ENCODE peak calls at places on chromosomes 6 and 20, in eight cellular contexts. F is COR-L47; V is T-helper 9 cell; E is AG04450; Q is stimulated activated naive B cell treated with anti-CD40 and anti-IgM and Interleukin-4, amounts not matched to agents 10 μg/mL and 1 μg/mL and 100 μg/mL, for 72 hours; Y is activated naive CD4-positive, alpha-beta T cell treated with anti-CD3 and anti-CD28 coated beads, Interleukin-2, amount 50 U/mL, for 72 hours; P is H7; H is breast epithelium. L is an unnamed sample.

GRCh38 chr6:93663111-93663510 is 243.8 kb upstream of the EPHA7 start:
- DNase-seq in E (no peak), H (no peak), Q (no peak), P (no peak), Y (no peak), F (no peak), V (no peak), L (no peak)

GRCh38 chr6:126804255-126805064 is 314.0 kb upstream of the RSPO3 start:
- DNase-seq in F (no peak), E (peak), Q (no peak), P (peak), Y (peak), V (no peak), H (no peak), L (peak)

GRCh38 chr6:143802833-143803565 is 40.1 kb upstream of the LTV1 start:
- DNase-seq in V (no peak), Q (no peak), P (no peak), E (peak), Y (no peak), H (no peak), F (no peak), L (peak)

GRCh38 chr6:104705095-104705707 is 154.5 kb downstream of the HACE1 start:
- DNase-seq in Q (no peak), F (no peak), Y (peak), H (no peak), V (peak), P (no peak), E (peak), L (peak)

GRCh38 chr6:14713008-14713452 is 532.8 kb upstream of the JARID2 start:
- DNase-seq in V (no peak), E (no peak), F (no peak), P (no peak), Q (no peak), Y (no peak), H (peak), L (peak)

GRCh38 chr6:158211273-158212055 is 43.3 kb downstream of the GTF2H5 start:
- DNase-seq in E (no peak), Y (peak), P (no peak), H (no peak), Q (no peak), V (no peak), F (no peak), L (peak)

GRCh38 chr6:31898200-31899011 is 908 bp upstream of the EHMT2 start:
- DNase-seq in Q (no peak), E (no peak), V (no peak), H (no peak), Y (no peak), P (peak), F (peak), L (peak)

GRCh38 chr6:113475392-113475791 is 381.8 kb upstream of the MARCKS start:
- DNase-seq in V (no peak), F (no peak), Y (no peak), Q (no peak), P (no peak), E (no peak), H (no peak), L (no peak)

GRCh38 chr6:15444081-15444731 is 198.3 kb downstream of the JARID2 start:
- DNase-seq in H (no peak), E (peak), F (no peak), Y (no peak), V (no peak), Q (no peak), P (no peak), L (no peak)

GRCh38 chr6:3732345-3733141 is 19.0 kb downstream of the PXDC1 start:
- DNase-seq in Y (peak), H (peak), E (peak), P (peak), F (peak), Q (no peak), V (peak), L (peak)

GRCh38 chr20:22499475-22500174 is 84.7 kb downstream of the FOXA2 start:
- DNase-seq in F (peak), V (no peak), Q (no peak), H (no peak), P (no peak), E (no peak), Y (no peak), L (no peak)

GRCh38 chr6:150150821-150151646 is 8.2 kb downstream of the PPP1R14C start:
- DNase-seq in H (no peak), V (no peak), F (no peak), Y (no peak), E (no peak), P (peak), Q (no peak), L (no peak)

GRCh38 chr20:44911264-44911921 is 1.5 kb downstream of the PABPC1L start:
- DNase-seq in P (peak), Y (peak), H (no peak), V (peak), Q (peak), E (no peak), F (peak), L (peak)

GRCh38 chr6:2448826-2449571 is 203.6 kb upstream of the GMDS start:
- DNase-seq in E (peak), F (peak), P (peak), Y (peak), H (peak), V (no peak), Q (no peak), L (peak)

GRCh38 chr20:47612670-47613069 is 111.0 kb downstream of the NCOA3 start:
- DNase-seq in E (no peak), H (no peak), Y (no peak), P (no peak), V (no peak), Q (no peak), F (no peak), L (no peak)

GRCh38 chr6:34657307-34657978 is 39.1 kb downstream of the ILRUN start:
- DNase-seq in V (no peak), Y (peak), Q (no peak), H (peak), F (no peak), E (peak), P (no peak), L (peak)

GRCh38 chr20:20462185-20462584 is 94.3 kb downstream of the INSM1 start:
- DNase-seq in Y (no peak), E (no peak), F (no peak), Q (no peak), H (no peak), P (no peak), V (no peak), L (no peak)

GRCh38 chr6:137372532-137372931 is 121.7 kb downstream of the OLIG3 start:
- DNase-seq in F (no peak), V (no peak), Y (no peak), E (no peak), P (no peak), H (no peak), Q (no peak), L (no peak)

GRCh38 chr6:106080106-106081095 is 5.7 kb upstream of the PRDM1 start:
- DNase-seq in P (no peak), Q (no peak), Y (no peak), V (no peak), E (no peak), H (no peak), F (no peak), L (no peak)

GRCh38 chr6:90885611-90886056 is 298.8 kb upstream of the MAP3K7 start:
- DNase-seq in E (no peak), Y (no peak), P (no peak), Q (no peak), H (no peak), F (no peak), V (no peak), L (no peak)

GRCh38 chr6:163745566-163746400 is 331.3 kb downstream of the QKI start:
- DNase-seq in Y (no peak), E (peak), Q (no peak), F (no peak), H (no peak), V (no peak), P (peak), L (peak)

GRCh38 chr20:48776306-48776705 is 51.5 kb downstream of the PREX1 start:
- DNase-seq in F (no peak), V (no peak), E (no peak), Y (no peak), P (no peak), H (no peak), Q (no peak), L (peak)

GRCh38 chr6:99521557-99522286 is 6.5 kb upstream of the USP45 start:
- DNase-seq in H (no peak), E (no peak), F (no peak), P (no peak), Q (no peak), Y (no peak), V (no peak), L (peak)

GRCh38 chr20:34952676-34953075 is 2.9 kb downstream of the GSS start:
- DNase-seq in H (no peak), V (no peak), E (no peak), P (no peak), Q (no peak), F (no peak), Y (no peak), L (peak)

GRCh38 chr20:6081236-6081635 is 27.4 kb upstream of the LRRN4 start:
- DNase-seq in Q (no peak), P (no peak), H (no peak), Y (no peak), F (no peak), V (no peak), E (no peak), L (peak)

GRCh38 chr6:115272311-115272710 is 788.4 kb downstream of the FRK start:
- DNase-seq in F (no peak), H (no peak), P (no peak), E (no peak), Q (no peak), Y (no peak), V (no peak), L (no peak)

GRCh38 chr6:132669690-132670291 is 10.8 kb upstream of the TAAR1 start:
- DNase-seq in V (no peak), Y (no peak), Q (no peak), F (no peak), H (no peak), E (no peak), P (peak), L (peak)

GRCh38 chr6:37433657-37434271 is 743 bp downstream of the CMTR1 start:
- DNase-seq in F (no peak), Q (peak), E (no peak), P (no peak), V (peak), H (peak), Y (peak), L (peak)

L was measured in ELR.